ENCODE peak calls at places on chromosomes 5 and 9, in eight cellular contexts. O is effector memory CD8-positive, alpha-beta T cell; J is central memory CD8-positive, alpha-beta T cell; T is stimulated activated naive CD8-positive, alpha-beta T cell treated with anti-CD3 and anti-CD28 coated beads, Interleukin-15, amount 100 ng/mL, for 72 hours; Q is K562; F is activated T-cell treated with anti-CD3 and anti-CD28 coated beads, Interleukin-2, amount 50 U/mL, for 4 hours; C is IMR-90; A is activated CD4-positive, alpha-beta T cell treated with anti-CD3 and anti-CD28 coated beads for 36 hours. I is an unnamed sample.

GRCh38 chr5:66742083-66742895 is 146.1 kb downstream of the MAST4 start:
- ATAC-seq in Q (peak; percentile 69), J (no peak), O (no peak), A (no peak), C (no peak), T (no peak), F (no peak), I (no peak)

GRCh38 chr9:2623046-2623865 is 1.7 kb downstream of the VLDLR start:
- ATAC-seq in O (no peak), T (no peak), Q (no peak), C (peak; percentile 1), J (no peak), F (no peak), A (no peak), I (no peak)

GRCh38 chr5:57324159-57324558 is 150.3 kb downstream of the GPBP1 start:
- ATAC-seq in F (peak; percentile 34), T (no peak), A (peak; percentile 72), C (peak; percentile 74), Q (no peak), O (no peak), J (no peak), I (peak; percentile 69)

GRCh38 chr5:95826949-95827595 is 4.5 kb upstream of the GLRX start:
- ATAC-seq in C (no peak), T (no peak), A (no peak), O (no peak), Q (no peak), J (no peak), F (no peak), I (no peak)

GRCh38 chr5:96151891-96152290 is 190.2 kb upstream of the ELL2 start:
- ATAC-seq in J (no peak), Q (no peak), C (peak; percentile 36), T (peak; percentile 80), F (peak; percentile 73), O (no peak), A (peak; percentile 98), I (peak; percentile 96)

GRCh38 chr5:42566658-42567313 is 143.5 kb downstream of the GHR start:
- ATAC-seq in T (no peak), O (no peak), J (no peak), A (no peak), C (no peak), Q (no peak), F (no peak), I (no peak)

GRCh38 chr9:124457887-124458431 is 7.7 kb downstream of the ADGRD2 start:
- ATAC-seq in O (no peak), T (no peak), F (no peak), A (no peak), C (no peak), J (no peak), Q (peak; percentile 30), I (no peak)

GRCh38 chr5:56769875-56770604 is 45.3 kb upstream of the MAP3K1 start:
- ATAC-seq in T (no peak), Q (no peak), J (no peak), O (no peak), C (no peak), A (no peak), F (no peak), I (no peak)

GRCh38 chr5:140989254-140989653 is 23.0 kb downstream of the PCDHAC2 start:
- ATAC-seq in Q (no peak), C (no peak), A (no peak), T (no peak), F (no peak), J (no peak), O (no peak), I (no peak)

GRCh38 chr5:54296386-54296785 is 14.0 kb downstream of the ARL15 start:
- ATAC-seq in F (no peak), O (no peak), J (no peak), A (no peak), C (no peak), Q (peak; percentile 24), T (peak; percentile 26), I (no peak)

GRCh38 chr9:94800424-94801117 is 74.1 kb downstream of the AOPEP start:
- ATAC-seq in Q (no peak), C (no peak), T (no peak), O (no peak), J (no peak), F (no peak), A (no peak), I (no peak)

GRCh38 chr9:83649515-83649914 is 26.6 kb downstream of the IDNK start:
- ATAC-seq in C (no peak), J (no peak), A (no peak), Q (peak; percentile 88), T (peak; percentile 16), O (no peak), F (no peak), I (no peak)

GRCh38 chr5:116733995-116734716 is 159.5 kb upstream of the SEMA6A start:
- ATAC-seq in O (no peak), C (no peak), J (no peak), A (no peak), F (no peak), Q (no peak), T (no peak), I (no peak)

GRCh38 chr5:89756955-89757354 is 652.6 kb downstream of the CETN3 start:
- ATAC-seq in C (no peak), F (no peak), J (no peak), Q (no peak), T (no peak), A (no peak), O (no peak), I (no peak)

GRCh38 chr5:27911216-27911615 is 872.8 kb upstream of the CDH9 start:
- ATAC-seq in T (no peak), F (no peak), A (no peak), C (no peak), O (no peak), J (no peak), Q (no peak), I (no peak)

GRCh38 chr5:158236511-158237335 is 377.8 kb upstream of the CLINT1 start:
- ATAC-seq in Q (no peak), C (no peak), J (no peak), O (no peak), T (peak; percentile 59), F (no peak), A (no peak), I (no peak)

GRCh38 chr9:81069038-81069795 is 620.1 kb downstream of the TLE1 start:
- ATAC-seq in O (no peak), T (no peak), J (no peak), Q (no peak), C (no peak), F (no peak), A (no peak), I (no peak)

GRCh38 chr5:133863857-133864585 is 104.4 kb downstream of the C5orf15 start:
- ATAC-seq in A (no peak), C (no peak), F (no peak), Q (peak; percentile 38), T (no peak), O (no peak), J (no peak), I (no peak)

GRCh38 chr5:142971296-142972013 is 201.3 kb downstream of the ARHGAP26 start:
- ATAC-seq in Q (no peak), A (no peak), J (peak; percentile 68), C (no peak), T (no peak), F (no peak), O (peak; percentile 55), I (no peak)

GRCh38 chr9:131323629-131324028 is 34.1 kb downstream of the PLPP7 start:
- ATAC-seq in Q (no peak), O (no peak), C (no peak), T (no peak), J (no peak), F (no peak), A (no peak), I (no peak)

GRCh38 chr5:115490601-115491000 is 54.0 kb downstream of the FEM1C start:
- ATAC-seq in F (no peak), T (no peak), J (no peak), A (no peak), O (no peak), C (no peak), Q (no peak), I (no peak)

GRCh38 chr9:14205463-14205862 is 108.5 kb downstream of the NFIB start:
- ATAC-seq in F (no peak), C (peak; percentile 89), Q (no peak), A (no peak), J (no peak), T (no peak), O (no peak), I (no peak)

GRCh38 chr5:66959668-66960067 is 236.9 kb downstream of the CD180 start:
- ATAC-seq in F (no peak), C (peak; percentile 1), Q (no peak), J (no peak), A (no peak), T (no peak), O (no peak), I (no peak)

GRCh38 chr9:2800385-2801179 is 43.3 kb downstream of the PUM3 start:
- ATAC-seq in O (no peak), Q (no peak), C (peak; percentile 25), A (no peak), F (no peak), T (peak; percentile 40), J (no peak), I (no peak)

GRCh38 chr5:106699198-106699597 is 971.5 kb downstream of the EFNA5 start:
- ATAC-seq in J (no peak), O (no peak), Q (no peak), F (no peak), A (no peak), C (no peak), T (no peak), I (no peak)

GRCh38 chr9:91089405-91090131 is 272.1 kb downstream of the AUH start:
- ATAC-seq in J (no peak), T (peak; percentile 67), Q (peak; percentile 69), F (peak; percentile 43), O (no peak), A (peak; percentile 53), C (peak; percentile 86), I (peak; percentile 52)

GRCh38 chr5:56706504-56706903 is 108.8 kb upstream of the MAP3K1 start:
- ATAC-seq in F (no peak), T (no peak), A (no peak), C (no peak), Q (no peak), J (no peak), O (no peak), I (no peak)

GRCh38 chr5:164181604-164182003 is 676.2 kb downstream of the MAT2B start:
- ATAC-seq in T (no peak), O (no peak), A (no peak), F (no peak), J (no peak), C (no peak), Q (no peak), I (no peak)

GRCh38 chr5:72273547-72273946 is 46.5 kb downstream of the MRPS27 start:
- ATAC-seq in T (no peak), F (no peak), J (no peak), A (no peak), C (no peak), O (no peak), Q (peak; percentile 50), I (no peak)

GRCh38 chr9:26637101-26637500 is 255.5 kb downstream of the CAAP1 start:
- ATAC-seq in T (no peak), A (no peak), J (no peak), O (no peak), C (no peak), Q (no peak), F (no peak), I (no peak)

GRCh38 chr9:138053321-138053868 is 175.8 kb downstream of the CACNA1B start:
- ATAC-seq in J (no peak), T (no peak), A (peak; percentile 60), C (no peak), O (no peak), F (peak; percentile 61), Q (peak; percentile 98), I (peak; percentile 34)

GRCh38 chr5:133913413-133914155 is 54.8 kb downstream of the C5orf15 start:
- ATAC-seq in J (no peak), A (no peak), F (no peak), Q (no peak), O (no peak), T (no peak), C (no peak), I (no peak)

GRCh38 chr9:12656803-12657202 is 36.4 kb upstream of the TYRP1 start:
- ATAC-seq in Q (no peak), T (no peak), F (no peak), A (no peak), J (no peak), C (no peak), O (no peak), I (no peak)

GRCh38 chr5:143683459-143683858 is 128.5 kb upstream of the HMHB1 start:
- ATAC-seq in A (no peak), O (no peak), J (no peak), C (no peak), Q (no peak), F (no peak), T (no peak), I (no peak)